ENCODE peak calls at places on chromosome X, in five cellular contexts. Q, V, O, S and C are unnamed samples.

GRCh38 chrX:149372861-149373260 is 132.2 kb downstream of the IDS start:
- DNase-seq in Q (no peak), V (no peak), O (no peak), S (no peak), C (no peak)

GRCh38 chrX:65997978-65998717 is 41.7 kb downstream of the VSIG4 start:
- DNase-seq in Q (no peak), V (no peak), O (no peak), S (no peak), C (no peak)

GRCh38 chrX:107686792-107687191 is 58.5 kb downstream of the PRPS1 start:
- DNase-seq in Q (no peak), V (no peak), O (peak), S (no peak), C (no peak)

GRCh38 chrX:106728337-106728736 is 1.8 kb downstream of the RNF128 start:
- DNase-seq in Q (no peak), V (no peak), O (no peak), S (no peak), C (no peak)

GRCh38 chrX:48683411-48683982 is at the start of gene WAS:
- DNase-seq in Q (peak), V (no peak), O (no peak), S (no peak), C (no peak)

GRCh38 chrX:1249101-1249887 is 19.3 kb upstream of the CSF2RA start:
- DNase-seq in Q (no peak), V (no peak), O (no peak), S (no peak), C (no peak)

GRCh38 chrX:15838017-15838416 is 16.6 kb downstream of the AP1S2 start:
- DNase-seq in Q (no peak), V (no peak), O (no peak), S (no peak), C (no peak)

GRCh38 chrX:16022580-16023170 is 100.7 kb upstream of the GRPR start:
- DNase-seq in Q (no peak), V (no peak), O (peak), S (no peak), C (no peak)